ENCODE peak calls at places on chromosomes 13 and 19, in ten cellular contexts. One of them, this sample, is unnamed.

GRCh38 chr13:98563071-98563470 is 13.8 kb downstream of the STK24 start:
- DNase-seq in thyroid gland: no peak
- DNase-seq in WERI-Rb-1: no peak
- DNase-seq in cardiac muscle cell: no peak
- DNase-seq in foreskin keratinocyte: no peak
- DNase-seq in sigmoid colon: peak
- DNase-seq in PC-9: no peak
- DNase-seq in IMR-90: no peak
- DNase-seq in dorsolateral prefrontal cortex: no peak
- DNase-seq in Peyer's patch: no peak
- DNase-seq in this sample: no peak

GRCh38 chr13:65656740-65657329 is 1573.3 kb downstream of the PCDH9 start:
- DNase-seq in sigmoid colon: no peak
- DNase-seq in Peyer's patch: no peak
- DNase-seq in foreskin keratinocyte: no peak
- DNase-seq in dorsolateral prefrontal cortex: no peak
- DNase-seq in IMR-90: peak
- DNase-seq in WERI-Rb-1: no peak
- DNase-seq in thyroid gland: no peak
- DNase-seq in PC-9: no peak
- DNase-seq in cardiac muscle cell: peak
- DNase-seq in this sample: peak

GRCh38 chr19:20858861-20859260 is 64.2 kb upstream of the ZNF85 start:
- DNase-seq in cardiac muscle cell: no peak
- DNase-seq in Peyer's patch: no peak
- DNase-seq in foreskin keratinocyte: no peak
- DNase-seq in sigmoid colon: no peak
- DNase-seq in IMR-90: no peak
- DNase-seq in thyroid gland: no peak
- DNase-seq in dorsolateral prefrontal cortex: no peak
- DNase-seq in WERI-Rb-1: no peak
- DNase-seq in PC-9: peak
- DNase-seq in this sample: no peak

GRCh38 chr13:95337597-95337996 is 36.3 kb upstream of the ABCC4 start:
- DNase-seq in cardiac muscle cell: no peak
- DNase-seq in sigmoid colon: no peak
- DNase-seq in dorsolateral prefrontal cortex: no peak
- DNase-seq in WERI-Rb-1: no peak
- DNase-seq in foreskin keratinocyte: no peak
- DNase-seq in IMR-90: no peak
- DNase-seq in Peyer's patch: no peak
- DNase-seq in PC-9: no peak
- DNase-seq in thyroid gland: no peak
- DNase-seq in this sample: no peak

GRCh38 chr13:103799028-103799427 is 732.8 kb upstream of the SLC10A2 start:
- DNase-seq in IMR-90: no peak
- DNase-seq in WERI-Rb-1: no peak
- DNase-seq in thyroid gland: no peak
- DNase-seq in PC-9: no peak
- DNase-seq in dorsolateral prefrontal cortex: no peak
- DNase-seq in sigmoid colon: no peak
- DNase-seq in Peyer's patch: no peak
- DNase-seq in foreskin keratinocyte: no peak
- DNase-seq in cardiac muscle cell: no peak
- DNase-seq in this sample: no peak

GRCh38 chr19:36245210-36246005 is 30.5 kb downstream of the ZNF146 start:
- DNase-seq in cardiac muscle cell: peak
- DNase-seq in dorsolateral prefrontal cortex: peak
- DNase-seq in PC-9: no peak
- DNase-seq in sigmoid colon: no peak
- DNase-seq in foreskin keratinocyte: no peak
- DNase-seq in Peyer's patch: no peak
- DNase-seq in IMR-90: no peak
- DNase-seq in thyroid gland: no peak
- DNase-seq in WERI-Rb-1: no peak
- DNase-seq in this sample: no peak

GRCh38 chr13:62371737-62372136 is 956.1 kb upstream of the PCDH20 start:
- DNase-seq in foreskin keratinocyte: no peak
- DNase-seq in IMR-90: no peak
- DNase-seq in sigmoid colon: no peak
- DNase-seq in cardiac muscle cell: no peak
- DNase-seq in Peyer's patch: no peak
- DNase-seq in WERI-Rb-1: no peak
- DNase-seq in thyroid gland: no peak
- DNase-seq in dorsolateral prefrontal cortex: no peak
- DNase-seq in PC-9: no peak
- DNase-seq in this sample: no peak

GRCh38 chr13:57666554-57666953 is 35.0 kb downstream of the PCDH17 start:
- DNase-seq in foreskin keratinocyte: no peak
- DNase-seq in IMR-90: no peak
- DNase-seq in PC-9: no peak
- DNase-seq in Peyer's patch: no peak
- DNase-seq in sigmoid colon: no peak
- DNase-seq in cardiac muscle cell: no peak
- DNase-seq in dorsolateral prefrontal cortex: no peak
- DNase-seq in WERI-Rb-1: no peak
- DNase-seq in thyroid gland: no peak
- DNase-seq in this sample: no peak

GRCh38 chr19:55552206-55552605 is 6.9 kb upstream of the SBK3 start:
- DNase-seq in PC-9: no peak
- DNase-seq in cardiac muscle cell: no peak
- DNase-seq in dorsolateral prefrontal cortex: no peak
- DNase-seq in foreskin keratinocyte: peak
- DNase-seq in WERI-Rb-1: no peak
- DNase-seq in thyroid gland: no peak
- DNase-seq in sigmoid colon: no peak
- DNase-seq in IMR-90: no peak
- DNase-seq in Peyer's patch: no peak
- DNase-seq in this sample: no peak

GRCh38 chr19:55546822-55547614 is 1.7 kb upstream of the SBK3 start:
- DNase-seq in WERI-Rb-1: peak
- DNase-seq in PC-9: peak
- DNase-seq in cardiac muscle cell: peak
- DNase-seq in Peyer's patch: no peak
- DNase-seq in sigmoid colon: peak
- DNase-seq in thyroid gland: peak
- DNase-seq in dorsolateral prefrontal cortex: peak
- DNase-seq in foreskin keratinocyte: no peak
- DNase-seq in IMR-90: peak
- DNase-seq in this sample: no peak

GRCh38 chr19:55550321-55550650 is 4.9 kb upstream of the SBK3 start:
- DNase-seq in WERI-Rb-1: no peak
- DNase-seq in sigmoid colon: no peak
- DNase-seq in IMR-90: no peak
- DNase-seq in thyroid gland: no peak
- DNase-seq in PC-9: no peak
- DNase-seq in Peyer's patch: no peak
- DNase-seq in dorsolateral prefrontal cortex: no peak
- DNase-seq in cardiac muscle cell: no peak
- DNase-seq in foreskin keratinocyte: no peak
- DNase-seq in this sample: no peak

GRCh38 chr19:55552620-55553019 is 7.3 kb upstream of the SBK3 start:
- DNase-seq in cardiac muscle cell: peak
- DNase-seq in dorsolateral prefrontal cortex: no peak
- DNase-seq in foreskin keratinocyte: peak
- DNase-seq in Peyer's patch: no peak
- DNase-seq in PC-9: peak
- DNase-seq in thyroid gland: peak
- DNase-seq in IMR-90: peak
- DNase-seq in WERI-Rb-1: no peak
- DNase-seq in sigmoid colon: no peak
- DNase-seq in this sample: no peak

DNA sequence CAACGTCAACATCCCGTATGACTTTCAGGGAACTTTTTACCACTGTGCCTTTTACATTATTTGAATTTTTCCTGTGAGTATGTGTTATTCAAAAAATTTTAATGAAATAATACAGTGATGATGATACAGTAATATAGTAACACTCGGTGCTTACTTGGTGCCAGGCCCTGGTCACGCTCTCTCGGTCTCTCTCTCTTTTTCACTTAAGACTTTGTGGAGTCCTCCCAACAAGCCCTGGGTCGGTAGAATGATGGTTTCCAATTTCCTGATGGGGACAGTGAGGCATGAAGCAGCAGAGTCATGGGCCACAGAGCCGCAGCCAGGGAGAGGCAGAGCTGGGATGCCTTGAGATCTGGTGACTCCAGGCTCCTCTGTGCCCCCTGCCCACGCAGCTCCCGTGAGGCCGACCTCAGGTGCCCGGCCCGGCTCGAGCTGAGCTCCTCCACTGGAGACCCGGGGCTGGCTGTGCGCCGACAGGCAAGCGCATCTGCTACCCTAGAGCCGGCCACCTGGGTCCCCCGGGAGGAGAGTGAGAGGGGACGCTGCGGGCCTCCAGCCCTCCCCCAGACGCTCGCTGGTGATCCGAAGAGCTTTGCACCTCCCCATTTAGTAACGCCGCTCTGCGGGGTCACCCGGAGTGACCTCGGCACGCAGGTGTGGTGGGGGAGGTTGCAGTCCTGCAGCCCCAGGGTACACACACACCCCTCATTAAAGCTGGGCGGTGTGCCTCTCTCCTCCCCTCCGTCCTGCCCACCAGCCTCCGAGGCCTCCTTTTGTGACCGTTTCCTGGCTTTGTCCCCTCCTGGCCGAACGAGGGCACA is 4.4 kb upstream of the SBK3 start:
- DNase-seq in Peyer's patch: no peak
- DNase-seq in IMR-90: peak
- DNase-seq in WERI-Rb-1: peak
- DNase-seq in dorsolateral prefrontal cortex: no peak
- DNase-seq in cardiac muscle cell: peak
- DNase-seq in thyroid gland: peak
- DNase-seq in sigmoid colon: no peak
- DNase-seq in PC-9: peak
- DNase-seq in foreskin keratinocyte: peak
- DNase-seq in this sample: peak
- H3K27ac ChIP-seq in Peyer's patch: no peak
- H3K27ac ChIP-seq in IMR-90: peak
- H3K27ac ChIP-seq in WERI-Rb-1: peak
- H3K27ac ChIP-seq in dorsolateral prefrontal cortex: no peak
- H3K27ac ChIP-seq in cardiac muscle cell: no peak
- H3K27ac ChIP-seq in thyroid gland: no peak
- H3K27ac ChIP-seq in sigmoid colon: no peak
- H3K27ac ChIP-seq in PC-9: peak
- H3K27ac ChIP-seq in foreskin keratinocyte: no peak
- H3K27ac ChIP-seq in this sample: peak

DNA sequence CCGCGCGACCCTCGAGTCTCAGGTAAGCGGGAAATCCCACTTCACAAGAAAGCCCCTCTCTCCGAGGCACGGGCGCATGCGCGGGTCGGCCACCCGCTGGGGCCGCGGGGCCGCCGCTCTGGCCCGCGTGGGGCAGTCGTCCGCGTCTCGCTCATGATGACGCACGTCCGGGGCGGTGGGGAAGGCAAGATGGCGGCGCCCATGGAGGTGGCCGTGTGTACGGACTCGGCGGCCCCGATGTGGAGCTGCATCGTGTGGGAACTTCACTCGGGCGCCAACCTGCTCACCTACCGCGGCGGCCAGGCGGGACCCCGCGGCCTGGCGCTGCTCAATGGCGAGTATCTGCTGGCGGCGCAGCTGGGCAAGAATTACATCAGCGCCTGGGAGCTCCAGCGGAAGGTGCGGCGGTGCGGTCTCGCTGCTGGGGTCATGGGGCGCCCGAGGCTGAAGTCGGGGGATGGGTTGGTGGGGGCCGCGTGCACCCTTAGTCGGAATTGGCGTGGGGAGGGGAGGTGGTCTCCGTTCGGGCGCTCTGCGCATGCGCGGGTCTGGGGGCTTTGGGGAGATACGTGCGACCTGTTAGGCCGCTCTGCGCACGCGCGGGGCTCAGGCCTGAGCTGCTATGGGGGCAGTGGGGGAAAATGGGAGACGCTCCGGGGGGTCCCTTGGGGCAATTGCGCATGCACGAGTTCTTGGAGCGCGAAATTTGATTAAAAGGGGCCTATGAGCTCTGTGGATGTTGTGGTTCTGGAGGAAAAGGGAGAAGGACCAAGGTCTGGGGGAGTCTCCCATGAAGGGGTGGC is at the start of gene WDR18:
- DNase-seq in PC-9: peak
- DNase-seq in foreskin keratinocyte: peak
- DNase-seq in sigmoid colon: peak
- DNase-seq in thyroid gland: peak
- DNase-seq in WERI-Rb-1: peak
- DNase-seq in IMR-90: peak
- DNase-seq in dorsolateral prefrontal cortex: peak
- DNase-seq in cardiac muscle cell: peak
- DNase-seq in Peyer's patch: peak
- DNase-seq in this sample: peak
- TF ChIP-seq CTCF in PC-9: no peak
- TF ChIP-seq CTCF in foreskin keratinocyte: peak
- TF ChIP-seq CTCF in sigmoid colon: no peak
- TF ChIP-seq CTCF in thyroid gland: no peak
- TF ChIP-seq CTCF in WERI-Rb-1: no peak
- TF ChIP-seq CTCF in IMR-90: peak
- TF ChIP-seq CTCF in dorsolateral prefrontal cortex: peak
- TF ChIP-seq CTCF in cardiac muscle cell: peak
- TF ChIP-seq CTCF in Peyer's patch: peak
- TF ChIP-seq CTCF in this sample: no peak

GRCh38 chr13:40578055-40578454 is 88.4 kb downstream of the FOXO1 start:
- DNase-seq in dorsolateral prefrontal cortex: no peak
- DNase-seq in foreskin keratinocyte: no peak
- DNase-seq in Peyer's patch: no peak
- DNase-seq in IMR-90: no peak
- DNase-seq in WERI-Rb-1: no peak
- DNase-seq in cardiac muscle cell: no peak
- DNase-seq in sigmoid colon: no peak
- DNase-seq in PC-9: no peak
- DNase-seq in thyroid gland: peak
- DNase-seq in this sample: no peak

GRCh38 chr13:40582531-40582930 is 83.9 kb downstream of the FOXO1 start:
- DNase-seq in dorsolateral prefrontal cortex: no peak
- DNase-seq in IMR-90: no peak
- DNase-seq in Peyer's patch: no peak
- DNase-seq in cardiac muscle cell: no peak
- DNase-seq in thyroid gland: no peak
- DNase-seq in PC-9: no peak
- DNase-seq in foreskin keratinocyte: no peak
- DNase-seq in WERI-Rb-1: no peak
- DNase-seq in sigmoid colon: no peak
- DNase-seq in this sample: no peak

GRCh38 chr13:40579535-40579934 is 86.9 kb downstream of the FOXO1 start:
- DNase-seq in thyroid gland: no peak
- DNase-seq in dorsolateral prefrontal cortex: no peak
- DNase-seq in sigmoid colon: no peak
- DNase-seq in Peyer's patch: no peak
- DNase-seq in WERI-Rb-1: no peak
- DNase-seq in foreskin keratinocyte: no peak
- DNase-seq in IMR-90: no peak
- DNase-seq in PC-9: no peak
- DNase-seq in cardiac muscle cell: no peak
- DNase-seq in this sample: no peak

GRCh38 chr13:40581277-40581579 is 85.2 kb downstream of the FOXO1 start:
- DNase-seq in sigmoid colon: no peak
- DNase-seq in PC-9: no peak
- DNase-seq in Peyer's patch: no peak
- DNase-seq in dorsolateral prefrontal cortex: no peak
- DNase-seq in cardiac muscle cell: no peak
- DNase-seq in IMR-90: no peak
- DNase-seq in foreskin keratinocyte: no peak
- DNase-seq in thyroid gland: no peak
- DNase-seq in WERI-Rb-1: no peak
- DNase-seq in this sample: no peak

GRCh38 chr13:40580566-40581276 is 85.7 kb downstream of the FOXO1 start:
- DNase-seq in Peyer's patch: no peak
- DNase-seq in sigmoid colon: no peak
- DNase-seq in dorsolateral prefrontal cortex: no peak
- DNase-seq in PC-9: no peak
- DNase-seq in cardiac muscle cell: peak
- DNase-seq in IMR-90: no peak
- DNase-seq in foreskin keratinocyte: no peak
- DNase-seq in thyroid gland: peak
- DNase-seq in WERI-Rb-1: no peak
- DNase-seq in this sample: no peak
- H3K27ac ChIP-seq in Peyer's patch: peak
- H3K27ac ChIP-seq in sigmoid colon: no peak
- H3K27ac ChIP-seq in dorsolateral prefrontal cortex: no peak
- H3K27ac ChIP-seq in PC-9: no peak
- H3K27ac ChIP-seq in cardiac muscle cell: no peak
- H3K27ac ChIP-seq in IMR-90: no peak
- H3K27ac ChIP-seq in foreskin keratinocyte: no peak
- H3K27ac ChIP-seq in thyroid gland: peak
- H3K27ac ChIP-seq in WERI-Rb-1: no peak
- H3K27ac ChIP-seq in this sample: no peak

GRCh38 chr13:51784097-51784496 is 19.9 kb downstream of the DHRS12 start:
- DNase-seq in thyroid gland: no peak
- DNase-seq in sigmoid colon: no peak
- DNase-seq in Peyer's patch: no peak
- DNase-seq in dorsolateral prefrontal cortex: no peak
- DNase-seq in IMR-90: no peak
- DNase-seq in cardiac muscle cell: no peak
- DNase-seq in WERI-Rb-1: no peak
- DNase-seq in PC-9: no peak
- DNase-seq in foreskin keratinocyte: no peak
- DNase-seq in this sample: no peak

GRCh38 chr13:51780099-51780498 is 23.9 kb downstream of the DHRS12 start:
- DNase-seq in sigmoid colon: no peak
- DNase-seq in foreskin keratinocyte: no peak
- DNase-seq in thyroid gland: no peak
- DNase-seq in IMR-90: no peak
- DNase-seq in dorsolateral prefrontal cortex: no peak
- DNase-seq in Peyer's patch: no peak
- DNase-seq in PC-9: no peak
- DNase-seq in WERI-Rb-1: no peak
- DNase-seq in cardiac muscle cell: no peak
- DNase-seq in this sample: no peak

GRCh38 chr13:51782026-51782710 is 21.8 kb downstream of the DHRS12 start:
- DNase-seq in Peyer's patch: no peak
- DNase-seq in WERI-Rb-1: no peak
- DNase-seq in foreskin keratinocyte: no peak
- DNase-seq in dorsolateral prefrontal cortex: no peak
- DNase-seq in sigmoid colon: no peak
- DNase-seq in IMR-90: no peak
- DNase-seq in cardiac muscle cell: no peak
- DNase-seq in thyroid gland: no peak
- DNase-seq in PC-9: no peak
- DNase-seq in this sample: no peak

GRCh38 chr13:51783432-51784094 is 20.4 kb downstream of the DHRS12 start:
- DNase-seq in dorsolateral prefrontal cortex: no peak
- DNase-seq in cardiac muscle cell: no peak
- DNase-seq in foreskin keratinocyte: no peak
- DNase-seq in Peyer's patch: no peak
- DNase-seq in sigmoid colon: no peak
- DNase-seq in PC-9: no peak
- DNase-seq in WERI-Rb-1: no peak
- DNase-seq in thyroid gland: no peak
- DNase-seq in IMR-90: no peak
- DNase-seq in this sample: no peak

GRCh38 chr13:51781246-51782022 is 22.5 kb downstream of the DHRS12 start:
- DNase-seq in WERI-Rb-1: no peak
- DNase-seq in IMR-90: peak
- DNase-seq in sigmoid colon: no peak
- DNase-seq in PC-9: no peak
- DNase-seq in thyroid gland: peak
- DNase-seq in cardiac muscle cell: peak
- DNase-seq in Peyer's patch: no peak
- DNase-seq in dorsolateral prefrontal cortex: no peak
- DNase-seq in foreskin keratinocyte: no peak
- DNase-seq in this sample: peak
- TF ChIP-seq CTCF in WERI-Rb-1: peak
- TF ChIP-seq CTCF in IMR-90: peak
- TF ChIP-seq CTCF in sigmoid colon: no peak
- TF ChIP-seq CTCF in PC-9: peak
- TF ChIP-seq CTCF in thyroid gland: peak
- TF ChIP-seq CTCF in cardiac muscle cell: peak
- TF ChIP-seq CTCF in Peyer's patch: peak
- TF ChIP-seq CTCF in dorsolateral prefrontal cortex: no peak
- TF ChIP-seq CTCF in foreskin keratinocyte: peak
- TF ChIP-seq CTCF in this sample: no peak